ENCODE peak calls at places on chromosomes 4 and X, in five cellular contexts. T, N, L, V and R are unnamed samples. For H3K4me1, the result is how much of the 10 kb centered on the place peaks cover.

GRCh38 chrX:10208281-10208856 is 51.6 kb downstream of the CLCN4 start:
- ATAC-seq in N (no peak), V (no peak), L (no peak), T (no peak), R (no peak)

GRCh38 chrX:38087594-38087993 is 81.2 kb downstream of the SYTL5 start:
- ATAC-seq in L (no peak), V (no peak), N (no peak), T (no peak), R (no peak)

GRCh38 chrX:123753656-123754350 is 21.0 kb upstream of the THOC2 start:
- ATAC-seq in L (peak), V (peak), N (no peak), T (no peak), R (no peak)

GRCh38 chr4:44448548-44449443 is at the start of gene KCTD8:
- ATAC-seq in V (peak), N (peak), L (peak), T (peak), R (peak)

GRCh38 chr4:94827481-94828110 is 69.8 kb downstream of the BMPR1B start:
- ATAC-seq in N (no peak), L (no peak), T (peak), V (no peak), R (peak)

GRCh38 chr4:52870225-52870624 is 8.1 kb downstream of the RASL11B start:
- ATAC-seq in T (no peak), V (no peak), N (no peak), L (no peak), R (no peak)

GRCh38 chr4:80173841-80174240 is 23.5 kb upstream of the PRDM8 start:
- ATAC-seq in N (no peak), L (no peak), T (no peak), V (peak), R (no peak)

GRCh38 chrX:19678941-19679340 is 163.6 kb upstream of the MAP3K15 start:
- ATAC-seq in T (no peak), N (no peak), V (peak), L (no peak), R (no peak)

GRCh38 chr4:11805837-11806236 is 377.1 kb upstream of the HS3ST1 start:
- ATAC-seq in V (peak), N (peak), L (no peak), T (no peak), R (no peak)

GRCh38 chr4:6449335-6449734 is 23.1 kb downstream of the PPP2R2C start:
- ATAC-seq in L (no peak), T (no peak), N (no peak), V (no peak), R (no peak)

GRCh38 chr4:109079177-109079576 is 223.3 kb downstream of the COL25A1 start:
- ATAC-seq in T (no peak), L (no peak), V (no peak), N (no peak), R (no peak)

GRCh38 chr4:111434581-111434980 is 710.7 kb upstream of the FAM241A start:
- ATAC-seq in L (no peak), V (no peak), T (no peak), N (no peak), R (no peak)

GRCh38 chr4:20641971-20642370 is 58.3 kb upstream of the PACRGL start:
- ATAC-seq in T (no peak), V (no peak), N (no peak), L (no peak), R (no peak)

GRCh38 chrX:154019061-154019621 is 561 bp downstream of the IRAK1 start:
- ATAC-seq in T (peak), L (no peak), N (peak), V (peak), R (peak)

GRCh38 chrX:9745417-9746115 is 20.1 kb downstream of the GPR143 start:
- ATAC-seq in T (no peak), L (no peak), N (no peak), V (no peak), R (peak)

GRCh38 chr4:13541720-13542576 is 2.4 kb downstream of the NKX3-2 start:
- ATAC-seq in N (no peak), V (peak), L (no peak), T (no peak), R (no peak)

GRCh38 chr4:38082424-38083374 is 122.5 kb downstream of the PTTG2 start:
- ATAC-seq in N (no peak), T (no peak), L (peak), V (peak), R (peak)

GRCh38 chr4:116066711-116067245 is 953.4 kb upstream of the NDST4 start:
- ATAC-seq in L (no peak), V (peak), N (no peak), T (no peak), R (no peak)

GRCh38 chr4:133003169-133003568 is 145.9 kb upstream of the PCDH10 start:
- ATAC-seq in N (peak), L (no peak), T (no peak), V (no peak), R (no peak)

GRCh38 chr4:10639100-10639499 is 45.5 kb downstream of the CLNK start:
- ATAC-seq in T (no peak), L (no peak), V (no peak), N (no peak), R (no peak)

GRCh38 chr4:123503698-123504389 is 107.2 kb downstream of the SPRY1 start:
- ATAC-seq in T (no peak), V (no peak), L (peak), N (no peak), R (peak)

GRCh38 chr4:25904748-25905082 is 9.3 kb upstream of the SMIM20 start:
- ATAC-seq in L (no peak), N (no peak), T (no peak), V (no peak), R (no peak)

GRCh38 chr4:28787947-28788346 is 1927.3 kb downstream of the STIM2 start:
- ATAC-seq in N (no peak), T (no peak), L (no peak), V (no peak), R (no peak)

GRCh38 chr4:120821986-120822385 is 100.5 kb downstream of the PRDM5 start:
- ATAC-seq in V (no peak), T (no peak), L (no peak), N (no peak), R (no peak)

GRCh38 chrX:64580035-64580434 is 184.8 kb upstream of the MTMR8 start:
- ATAC-seq in T (no peak), L (no peak), V (no peak), N (no peak), R (no peak)

GRCh38 chrX:129577877-129578276 is 37.8 kb downstream of the OCRL start:
- ATAC-seq in V (no peak), T (no peak), N (no peak), L (no peak), R (no peak)

GRCh38 chrX:9997524-9997923 is 30.4 kb downstream of the CLDN34 start:
- ATAC-seq in N (peak), L (no peak), V (peak), T (no peak), R (no peak)

GRCh38 chr4:6463311-6464289 is 8.8 kb downstream of the PPP2R2C start:
- ATAC-seq in V (no peak), N (no peak), L (no peak), T (no peak), R (no peak)

GRCh38 chr4:76292730-76293129 is 13.8 kb upstream of the STBD1 start:
- ATAC-seq in T (no peak), L (peak), N (no peak), V (no peak), R (no peak)

GRCh38 chr4:147855670-147856069 is 123.8 kb downstream of the ARHGAP10 start:
- ATAC-seq in V (peak), T (no peak), N (no peak), L (no peak), R (peak)

GRCh38 chr4:110009526-110009925 is 96.8 kb downstream of the EGF start:
- ATAC-seq in T (no peak), L (no peak), V (no peak), N (no peak), R (no peak)

GRCh38 chrX:34656842-34657780 is at the start of gene TMEM47:
- ATAC-seq in N (no peak), T (peak), V (no peak), L (peak), R (peak)

GRCh38 chr4:15370296-15370695 is 57.5 kb upstream of the C1QTNF7 start:
- ATAC-seq in T (no peak), V (no peak), L (no peak), N (no peak), R (no peak)

GRCh38 chr4:2714071-2714770 is 41.9 kb downstream of the TNIP2 start:
- ATAC-seq in T (no peak), V (peak), N (no peak), L (peak), R (peak)

GRCh38 chr4:95465010-95465409 is 83.8 kb downstream of the UNC5C start:
- ATAC-seq in V (no peak), N (no peak), L (no peak), T (peak), R (no peak)

GRCh38 chrX:109926743-109927662 is 75.9 kb upstream of the TMEM164 start:
- ATAC-seq in V (no peak), N (no peak), L (no peak), T (no peak), R (no peak)

GRCh38 chrX:65671966-65672365 is 4.5 kb downstream of the MSN start:
- ATAC-seq in V (no peak), L (no peak), T (no peak), N (no peak), R (no peak)

GRCh38 chr4:10701702-10702460 is 17.3 kb upstream of the CLNK start:
- ATAC-seq in V (no peak), T (no peak), N (no peak), L (no peak), R (no peak)

GRCh38 chrX:19836337-19836736 is 51.1 kb downstream of the SH3KBP1 start:
- ATAC-seq in T (no peak), N (no peak), V (peak), L (no peak), R (no peak)

DNA sequence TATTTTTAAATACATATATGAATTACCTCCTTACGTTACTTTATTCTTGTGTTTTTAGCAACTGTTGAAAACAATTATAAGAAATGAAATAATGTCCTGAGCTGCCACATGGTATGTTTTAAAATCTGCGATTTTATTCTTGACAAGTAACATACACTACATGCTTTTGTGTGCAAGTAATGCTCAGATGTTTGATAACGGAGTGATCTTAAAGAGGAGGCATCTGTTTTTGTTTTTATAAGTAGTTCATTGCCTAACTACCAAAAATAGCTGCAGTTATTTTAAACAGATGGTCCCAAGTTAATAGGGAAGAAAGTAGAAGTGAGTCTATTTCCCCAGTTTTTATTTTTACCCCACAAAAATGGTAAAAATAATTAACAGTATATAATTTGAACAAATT is 55.2 kb downstream of the GAB1 start:
- ATAC-seq in V (no peak), N (no peak), T (no peak), L (no peak), R (no peak)
- H3K4me1 ChIP-seq in V (under half), N (under half), T (under half), L (half or more), R (half or more)

GRCh38 chr4:87422104-87423052 is at the start of gene NUDT9:
- ATAC-seq in N (peak), T (peak), V (peak), L (peak), R (peak)
- TF ChIP-seq EP300 in N (no peak), T (no peak), V (no peak), L (no peak), R (no peak)

GRCh38 chr4:128832253-128832641 is 22.7 kb downstream of the JADE1 start:
- ATAC-seq in L (no peak), N (no peak), T (no peak), V (peak), R (no peak)
- H3K4me3 ChIP-seq in L (no peak), N (no peak), T (no peak), V (no peak), R (no peak)

DNA sequence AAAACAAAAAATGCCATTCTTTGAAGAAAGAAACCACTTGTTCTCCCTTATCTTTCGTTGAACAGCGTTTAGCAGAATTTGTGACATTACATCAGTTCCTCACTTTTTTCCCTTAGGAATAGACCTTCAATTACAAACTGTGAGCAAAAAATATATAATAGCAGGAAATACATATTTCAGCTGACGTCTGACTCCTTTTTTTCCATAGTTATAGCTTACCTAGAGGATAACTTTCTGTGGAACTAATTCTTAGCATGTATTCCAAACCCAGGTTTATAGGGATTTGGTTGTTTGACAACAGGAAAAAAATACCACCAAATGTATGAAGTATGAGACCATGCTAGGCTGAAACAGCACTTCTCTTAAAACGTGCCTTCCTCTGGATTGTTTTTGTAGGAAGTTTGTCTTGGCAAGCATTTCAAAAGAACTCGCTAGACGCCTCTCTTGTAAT is 2.0 kb upstream of the LIMCH1 start:
- ATAC-seq in N (no peak), V (no peak), L (no peak), T (no peak), R (no peak)
- H3K4me1 ChIP-seq in N (under half), V (under half), L (under half), T (half or more), R (under half)

GRCh38 chr4:39699676-39700409 is 1.9 kb downstream of the UBE2K start:
- ATAC-seq in T (no peak), L (no peak), V (no peak), N (no peak), R (no peak)
- TF ChIP-seq EP300 in T (no peak), L (no peak), V (no peak), N (no peak), R (no peak)

DNA sequence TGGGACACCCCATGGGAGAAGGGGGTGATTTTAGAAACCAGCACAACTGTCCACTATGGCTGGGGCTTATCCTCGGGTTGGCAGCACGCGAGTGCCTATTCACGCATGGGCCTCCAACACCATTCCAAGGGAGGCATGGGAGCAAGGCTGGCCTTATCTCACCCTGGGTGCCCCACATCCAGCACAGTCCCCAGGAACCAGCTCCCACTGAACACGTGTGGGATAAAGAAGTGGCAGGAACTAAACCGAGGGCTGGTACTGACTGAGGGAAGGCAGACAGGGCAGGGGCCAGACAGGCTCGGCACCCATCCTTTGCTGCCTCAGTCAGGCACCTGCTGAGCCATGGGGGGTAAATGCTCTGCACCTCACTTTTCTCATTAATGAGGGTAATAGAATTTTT is 43.7 kb upstream of the GPR78 start:
- ATAC-seq in T (no peak), N (no peak), V (no peak), L (no peak), R (no peak)
- H3K4me3 ChIP-seq in T (no peak), N (no peak), V (no peak), L (no peak), R (no peak)